ENCODE peak calls at places on chromosomes 11 and 22, in nine cellular contexts. M is body of pancreas, V is kidney, K is SK-N-SH, Q is tibial nerve, F is mesenchymal stem cell, H is mucosa of descending colon, S is mammary epithelial cell, D is astrocyte. E is an unnamed sample. For H3K36me3 and H3K4me1, the result is how much of the 10 kb centered on the place peaks cover.

GRCh38 chr11:795638-796564 is 2.2 kb downstream of the SLC25A22 start:
- DNase-seq in Q (peak), H (peak), M (peak), V (peak), D (peak), F (peak), K (peak), S (peak), E (peak)

GRCh38 chr11:64759722-64760719 is at the start of gene PYGM:
- DNase-seq in H (no peak), S (no peak), F (peak), Q (peak), V (peak), D (no peak), K (peak), M (peak), E (no peak)

GRCh38 chr11:122743949-122744876 is 88.7 kb downstream of the UBASH3B start:
- DNase-seq in M (peak), Q (peak), K (no peak), V (no peak), H (peak), S (no peak), F (peak), D (no peak), E (no peak)

GRCh38 chr22:42294034-42294985 is 23.9 kb upstream of the TCF20 start:
- DNase-seq in M (peak), H (peak), K (no peak), S (peak), V (no peak), F (peak), D (peak), Q (no peak), E (peak)

GRCh38 chr11:79160786-79161403 is 279.9 kb downstream of the TENM4 start:
- DNase-seq in D (peak), F (peak), V (no peak), M (peak), K (no peak), Q (no peak), S (peak), H (no peak), E (no peak)

GRCh38 chr11:19711911-19712280 is 741 bp upstream of the NAV2 start:
- DNase-seq in V (peak), Q (no peak), M (no peak), D (no peak), S (peak), H (no peak), F (no peak), K (no peak), E (no peak)

GRCh38 chr22:47997612-47998011 is 1235.2 kb downstream of the TBC1D22A start:
- DNase-seq in K (no peak), M (no peak), S (no peak), Q (no peak), V (no peak), F (no peak), H (no peak), D (no peak), E (no peak)

GRCh38 chr11:73141031-73141308 is 1.1 kb downstream of the FCHSD2 start:
- DNase-seq in F (peak), H (peak), S (peak), K (peak), V (peak), M (no peak), Q (no peak), D (no peak), E (peak)

GRCh38 chr11:75351541-75352416 is at the start of gene ARRB1:
- DNase-seq in K (peak), H (peak), D (peak), S (no peak), Q (peak), M (peak), V (peak), F (peak), E (peak)

GRCh38 chr22:29341056-29341848 is 25.8 kb upstream of the RASL10A start:
- DNase-seq in V (no peak), Q (no peak), S (no peak), H (no peak), M (no peak), D (no peak), F (no peak), K (no peak), E (no peak)
- H3K36me3 ChIP-seq in V (under half), Q (under half), S (under half), H (under half), M (under half), D (under half), F (half or more), K (half or more), E (under half)

DNA sequence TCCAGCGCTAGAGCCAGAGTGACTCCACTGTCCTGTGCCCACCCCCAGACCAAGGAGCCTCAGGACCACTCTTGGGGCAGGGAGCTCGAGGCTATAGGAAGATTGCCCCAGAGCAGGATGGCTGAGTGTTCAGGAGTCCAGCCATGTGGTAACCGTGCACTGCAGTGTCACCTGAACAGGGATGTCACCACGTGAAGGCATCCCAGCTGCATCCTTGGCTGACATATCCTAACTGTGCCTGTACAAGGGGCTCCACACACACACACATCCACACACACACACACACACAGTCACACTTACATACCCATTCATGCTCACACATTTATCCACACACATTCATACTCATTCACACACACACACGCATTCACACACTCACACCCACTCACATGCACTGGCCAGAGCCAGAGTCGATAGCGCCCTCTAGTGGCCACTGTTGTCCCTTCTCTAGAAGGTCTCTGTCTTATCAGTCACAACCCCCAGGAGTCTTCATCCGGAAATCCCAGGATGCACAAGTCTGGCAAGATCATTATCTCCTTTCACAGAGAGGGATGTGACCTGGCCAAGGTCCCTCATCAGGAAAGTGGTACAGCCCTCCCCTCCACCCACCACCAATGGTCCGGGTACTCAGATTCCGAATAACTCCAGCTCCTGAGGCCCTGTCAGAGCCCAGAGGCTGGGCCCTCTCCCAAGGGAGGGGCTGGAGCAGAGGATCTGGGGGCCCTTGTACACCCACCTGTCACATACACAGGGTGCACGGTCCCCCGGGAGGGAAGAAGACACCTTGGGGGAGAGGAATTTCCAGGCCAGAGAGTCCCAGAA is 55.1 kb downstream of the IGLL5 start:
- DNase-seq in F (peak), Q (peak), D (peak), S (peak), H (peak), V (no peak), M (peak), K (peak), E (peak)
- H3K4me1 ChIP-seq in F (under half), Q (under half), D (under half), S (under half), H (under half), V (under half), M (under half), K (under half), E (under half)

GRCh38 chr11:47302853-47303252 is 32.9 kb downstream of the MADD start:
- DNase-seq in F (no peak), V (no peak), K (no peak), D (no peak), S (no peak), M (no peak), Q (no peak), H (no peak), E (no peak)
- H3K36me3 ChIP-seq in F (half or more), V (under half), K (under half), D (under half), S (under half), M (under half), Q (under half), H (under half), E (half or more)

DNA sequence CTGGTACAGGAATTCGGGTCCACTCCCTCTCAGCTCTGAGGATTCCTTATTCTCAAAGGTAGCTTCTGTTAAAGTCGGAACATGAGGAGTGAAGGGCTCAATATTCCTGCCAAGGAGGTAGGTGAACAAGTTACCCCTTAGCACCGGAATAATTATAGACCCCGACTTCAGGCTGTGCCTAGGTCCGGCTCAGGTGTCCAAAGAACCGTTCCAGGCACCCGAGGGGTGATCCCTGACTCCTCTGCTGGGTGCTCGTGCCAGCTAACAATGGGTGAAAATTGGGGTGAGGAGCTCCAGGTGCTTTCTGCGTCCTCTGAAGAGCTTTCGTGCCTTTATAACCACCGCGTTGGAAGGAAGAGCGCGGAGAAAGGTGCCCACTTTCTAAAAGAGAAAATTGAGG is 445 bp downstream of the CYB561A3 start:
- DNase-seq in D (no peak), H (no peak), Q (no peak), K (peak), S (no peak), F (no peak), V (no peak), M (no peak), E (no peak)
- H3K4me1 ChIP-seq in D (under half), H (under half), Q (under half), K (under half), S (under half), F (under half), V (under half), M (under half), E (under half)

DNA sequence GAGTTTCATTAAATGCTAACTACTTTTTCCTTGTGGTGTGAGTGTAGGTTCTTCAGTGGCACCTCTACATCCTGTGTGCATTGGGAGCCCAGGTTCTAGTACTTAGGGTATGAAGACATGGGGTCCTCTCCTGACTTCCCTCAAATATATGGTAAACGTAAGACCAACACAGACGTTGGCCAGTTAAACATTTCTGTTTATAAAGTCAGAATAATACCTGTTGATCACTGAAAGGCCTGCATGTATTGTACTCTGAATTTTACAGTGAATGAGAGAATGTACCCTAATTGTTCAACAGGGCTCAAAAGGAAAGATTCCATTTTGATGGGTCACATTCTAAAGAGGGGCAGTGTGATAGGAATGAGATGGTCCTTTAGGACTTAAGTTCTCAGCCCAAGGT is 3.2 kb downstream of the RPL27A start:
- DNase-seq in K (no peak), Q (no peak), D (no peak), S (no peak), H (no peak), V (no peak), M (no peak), F (no peak), E (peak)
- H3K36me3 ChIP-seq in K (under half), Q (under half), D (under half), S (under half), H (under half), V (under half), M (under half), F (half or more), E (under half)

GRCh38 chr11:59187587-59187986 is 15.7 kb downstream of the DTX4 start:
- DNase-seq in H (peak), V (peak), Q (no peak), K (no peak), F (peak), D (no peak), S (no peak), M (peak), E (peak)

GRCh38 chr11:59184876-59185275 is 12.9 kb downstream of the DTX4 start:
- DNase-seq in V (no peak), S (no peak), M (no peak), H (no peak), Q (no peak), F (no peak), K (no peak), D (no peak), E (no peak)

GRCh38 chr11:59187020-59187419 is 15.1 kb downstream of the DTX4 start:
- DNase-seq in F (no peak), V (no peak), M (no peak), H (no peak), D (no peak), S (no peak), K (no peak), Q (no peak), E (no peak)

GRCh38 chr11:59185412-59185811 is 13.5 kb downstream of the DTX4 start:
- DNase-seq in H (peak), D (no peak), M (no peak), V (no peak), K (no peak), S (no peak), Q (no peak), F (no peak), E (no peak)

GRCh38 chr11:59186130-59186594 is 14.2 kb downstream of the DTX4 start:
- DNase-seq in H (peak), K (peak), D (no peak), S (peak), Q (no peak), F (no peak), M (peak), V (no peak), E (no peak)
- H3K4me1 ChIP-seq in H (half or more), K (under half), D (under half), S (under half), Q (half or more), F (under half), M (half or more), V (under half), E (under half)

GRCh38 chr22:20106205-20106848 is 9.6 kb upstream of the RANBP1 start:
- DNase-seq in H (no peak), Q (no peak), K (no peak), S (no peak), M (no peak), D (no peak), V (peak), F (no peak), E (no peak)
- H3K36me3 ChIP-seq in H (under half), Q (under half), K (half or more), S (half or more), M (under half), D (half or more), V (under half), F (half or more), E (under half)

GRCh38 chr11:69216609-69217008 is 60.9 kb downstream of the SMIM38 start:
- DNase-seq in M (no peak), H (no peak), Q (no peak), V (peak), D (no peak), F (no peak), S (no peak), K (no peak), E (no peak)

GRCh38 chr11:69218946-69219720 is 63.4 kb downstream of the SMIM38 start:
- DNase-seq in M (peak), H (no peak), S (no peak), F (no peak), V (no peak), K (no peak), Q (no peak), D (no peak), E (no peak)

GRCh38 chr11:69220581-69221051 is 64.9 kb downstream of the SMIM38 start:
- DNase-seq in Q (no peak), F (no peak), S (no peak), D (peak), H (no peak), V (no peak), K (no peak), M (peak), E (peak)

GRCh38 chr11:69217276-69218105 is 61.8 kb downstream of the SMIM38 start:
- DNase-seq in M (peak), H (peak), D (no peak), K (peak), V (no peak), S (no peak), F (no peak), Q (no peak), E (peak)

GRCh38 chr11:69218271-69218682 is 62.5 kb downstream of the SMIM38 start:
- DNase-seq in M (peak), V (no peak), F (peak), K (no peak), H (no peak), S (no peak), Q (no peak), D (no peak), E (peak)
- H3K4me1 ChIP-seq in M (under half), V (under half), F (under half), K (under half), H (under half), S (under half), Q (under half), D (under half), E (under half)

E was measured in adrenal gland.